ENCODE peak calls at places on chromosomes 12 and 14, in seven cellular contexts. A is EH; V is iPS DF 19.7; K is stromal cell of bone marrow; M is body of pancreas; Z is activated effector memory CD4-positive, alpha-beta T cell treated with anti-CD3 and anti-CD28 coated beads, Interleukin-2, amount 50 U/mL, for 16 hours; O is ovary. B is an unnamed sample.

GRCh38 chr14:56119221-56119967 is 1.2 kb downstream of the PELI2 start:
- DNase-seq in A (peak; percentile 59), K (no peak), V (no peak), Z (no peak), M (peak; percentile 53), O (peak; percentile 48), B (peak; percentile 26)

GRCh38 chr12:117774986-117775775 is 193.6 kb downstream of the KSR2 start:
- DNase-seq in V (no peak), Z (no peak), M (no peak), K (no peak), O (no peak), A (peak; percentile 19), B (no peak)

GRCh38 chr12:52054838-52055741 is 3.8 kb downstream of the NR4A1 start:
- DNase-seq in Z (peak; percentile 68), V (no peak), A (no peak), K (no peak), M (peak; percentile 9), O (peak; percentile 32), B (no peak)

GRCh38 chr14:26597136-26598080 is at the start of gene NOVA1:
- DNase-seq in O (peak; percentile 30), A (no peak), V (peak; percentile 5), M (peak; percentile 15), K (no peak), Z (no peak), B (no peak)

GRCh38 chr12:83057436-83057835 is 370.7 kb downstream of the TMTC2 start:
- DNase-seq in M (no peak), O (no peak), A (no peak), Z (no peak), K (no peak), V (no peak), B (no peak)

GRCh38 chr14:89303452-89304435 is 113.3 kb downstream of the FOXN3 start:
- DNase-seq in K (peak; percentile 74), M (no peak), A (peak; percentile 91), O (peak; percentile 60), Z (no peak), V (no peak), B (peak; percentile 78)

GRCh38 chr14:66507181-66507721 is 696 bp upstream of the GPHN start:
- DNase-seq in A (no peak), M (no peak), O (no peak), K (no peak), Z (no peak), V (peak; percentile 25), B (no peak)

GRCh38 chr14:27050195-27050594 is 452.4 kb upstream of the NOVA1 start:
- DNase-seq in Z (no peak), M (no peak), V (no peak), K (no peak), A (no peak), O (no peak), B (no peak)

GRCh38 chr12:66269757-66270383 is 32.4 kb upstream of the HELB start:
- DNase-seq in Z (no peak), V (no peak), A (peak; percentile 65), K (peak; percentile 29), O (no peak), M (peak; percentile 15), B (no peak)

B was measured in HL-60.